ENCODE peak calls at places on chromosomes 13 and 19, in nine cellular contexts. F is left lung, J is fibroblast of lung, C is BJ, R is heart right ventricle, Z is hepatocyte, I is endodermal cell, V is mucosa of descending colon, H is mammary epithelial cell. Y is an unnamed sample. For H3K36me3, the result is how much of the 10 kb centered on the place peaks cover.

GRCh38 chr13:27183561-27184147 is 12.0 kb upstream of the USP12 start:
- DNase-seq in Z (no peak), R (no peak), I (no peak), J (peak), V (no peak), C (no peak), H (no peak), F (no peak), Y (no peak)

GRCh38 chr13:45368571-45368970 is 27.6 kb upstream of the TPT1 start:
- DNase-seq in V (no peak), Z (no peak), H (peak), C (no peak), I (no peak), R (no peak), J (no peak), F (no peak), Y (peak)

GRCh38 chr19:5113101-5113557 is 144.2 kb downstream of the KDM4B start:
- DNase-seq in Z (no peak), I (no peak), F (no peak), R (no peak), V (no peak), C (peak), H (no peak), J (peak), Y (no peak)

GRCh38 chr19:6608950-6609349 is 18.0 kb upstream of the CD70 start:
- DNase-seq in R (no peak), Z (no peak), I (no peak), V (no peak), H (no peak), J (no peak), F (no peak), C (no peak), Y (no peak)

GRCh38 chr19:53951436-53951835 is 11.3 kb upstream of the CACNG8 start:
- DNase-seq in J (no peak), I (no peak), F (no peak), C (no peak), Z (no peak), V (no peak), R (no peak), H (no peak), Y (no peak)

GRCh38 chr19:41299755-41300089 is 10.2 kb upstream of the CCDC97 start:
- DNase-seq in H (no peak), F (peak), I (no peak), Z (peak), R (peak), V (no peak), C (no peak), J (peak), Y (no peak)

GRCh38 chr13:99991013-99991805 is 9.6 kb downstream of the ZIC2 start:
- DNase-seq in R (no peak), C (no peak), Z (no peak), V (no peak), F (no peak), J (no peak), I (peak), H (no peak), Y (no peak)

GRCh38 chr13:98766120-98766519 is 13.6 kb upstream of the SLC15A1 start:
- DNase-seq in R (no peak), J (no peak), I (no peak), H (no peak), Z (no peak), V (no peak), F (no peak), C (no peak), Y (no peak)

GRCh38 chr13:60261432-60262351 is 98.0 kb upstream of the DIAPH3 start:
- DNase-seq in Z (no peak), C (no peak), F (no peak), J (no peak), V (no peak), I (peak), H (no peak), R (no peak), Y (no peak)

GRCh38 chr13:79480954-79481684 is at the start of gene NDFIP2:
- DNase-seq in C (no peak), Z (peak), F (peak), R (peak), I (peak), V (peak), H (peak), J (peak), Y (peak)

GRCh38 chr19:42313840-42314755 is 989 bp downstream of the TMEM145 start:
- DNase-seq in Z (no peak), V (no peak), F (no peak), R (no peak), J (no peak), H (no peak), C (no peak), I (no peak), Y (no peak)

GRCh38 chr19:42113641-42114348 is 18.5 kb downstream of the POU2F2 start:
- DNase-seq in C (peak), I (peak), Z (peak), H (peak), V (no peak), F (no peak), R (no peak), J (peak), Y (peak)

GRCh38 chr19:48321372-48321621 is 4.1 kb upstream of the EMP3 start:
- DNase-seq in C (no peak), R (peak), V (peak), I (peak), H (peak), Z (peak), J (peak), F (peak), Y (peak)

GRCh38 chr13:92390217-92390616 is 836.4 kb upstream of the GPC6 start:
- DNase-seq in J (peak), C (no peak), I (no peak), F (no peak), R (no peak), V (no peak), H (no peak), Z (peak), Y (peak)

GRCh38 chr19:42345191-42345812 is 19.9 kb downstream of the MEGF8 start:
- DNase-seq in I (no peak), H (no peak), Z (peak), R (no peak), V (no peak), C (no peak), J (peak), F (no peak), Y (no peak)

GRCh38 chr13:110913911-110914292 is 967 bp downstream of the ANKRD10 start:
- DNase-seq in Z (no peak), I (no peak), R (no peak), J (no peak), V (no peak), H (peak), C (no peak), F (no peak), Y (no peak)

GRCh38 chr13:110453767-110454166 is 107.8 kb downstream of the RAB20 start:
- DNase-seq in J (no peak), C (peak), V (no peak), Z (no peak), I (no peak), R (no peak), H (no peak), F (no peak), Y (no peak)

GRCh38 chr13:99656092-99656745 is 154.9 kb downstream of the TM9SF2 start:
- DNase-seq in H (peak), R (peak), F (peak), C (no peak), V (no peak), I (peak), J (peak), Z (peak), Y (no peak)

GRCh38 chr13:76812971-76813691 is 73.1 kb downstream of the KCTD12 start:
- DNase-seq in Z (no peak), V (no peak), H (no peak), C (no peak), J (peak), F (no peak), I (no peak), R (peak), Y (no peak)

GRCh38 chr13:41942462-41943094 is 18.3 kb downstream of the VWA8 start:
- DNase-seq in I (peak), J (peak), R (no peak), C (no peak), Z (peak), F (no peak), V (no peak), H (peak), Y (no peak)

GRCh38 chr19:21626924-21627697 is 121.7 kb downstream of the ZNF429 start:
- DNase-seq in Z (no peak), H (no peak), J (no peak), F (no peak), C (no peak), R (no peak), V (no peak), I (no peak), Y (no peak)

GRCh38 chr13:112183544-112184145 is 116.7 kb downstream of the SOX1 start:
- DNase-seq in Z (no peak), V (no peak), C (no peak), H (no peak), R (no peak), F (no peak), J (no peak), I (peak), Y (no peak)

GRCh38 chr13:57666554-57666953 is 35.0 kb downstream of the PCDH17 start:
- DNase-seq in I (no peak), C (no peak), V (no peak), Z (no peak), J (no peak), R (no peak), H (no peak), F (no peak), Y (no peak)

GRCh38 chr13:106230450-106230849 is 305.0 kb downstream of the EFNB2 start:
- DNase-seq in J (peak), F (no peak), I (no peak), H (peak), V (no peak), Z (no peak), C (no peak), R (no peak), Y (no peak)

GRCh38 chr19:51986309-51987291 is at the start of gene ZNF350:
- DNase-seq in V (peak), C (peak), I (peak), J (peak), F (peak), H (peak), R (peak), Z (peak), Y (peak)

GRCh38 chr13:79434578-79434977 is 28.5 kb upstream of the RBM26 start:
- DNase-seq in V (no peak), F (no peak), I (no peak), R (no peak), Z (no peak), J (peak), C (no peak), H (no peak), Y (no peak)

GRCh38 chr19:19540707-19541515 is 2.8 kb downstream of the CILP2 start:
- DNase-seq in R (no peak), V (peak), C (no peak), J (peak), Z (peak), F (no peak), H (peak), I (peak), Y (no peak)

GRCh38 chr13:44908266-44908665 is 81.0 kb downstream of the NUFIP1 start:
- DNase-seq in C (no peak), H (no peak), V (no peak), J (no peak), Z (no peak), F (no peak), R (no peak), I (no peak), Y (no peak)

GRCh38 chr13:36806102-36806501 is 12.9 kb upstream of the RFXAP start:
- DNase-seq in H (no peak), R (no peak), Z (no peak), J (no peak), F (no peak), C (no peak), I (no peak), V (no peak), Y (no peak)

GRCh38 chr13:36804588-36804987 is 14.4 kb upstream of the RFXAP start:
- DNase-seq in C (no peak), R (no peak), I (no peak), Z (no peak), V (no peak), J (no peak), H (no peak), F (no peak), Y (no peak)

GRCh38 chr13:36813226-36813625 is 5.8 kb upstream of the RFXAP start:
- DNase-seq in R (no peak), J (no peak), V (no peak), H (no peak), I (no peak), Z (no peak), C (no peak), F (no peak), Y (no peak)

DNA sequence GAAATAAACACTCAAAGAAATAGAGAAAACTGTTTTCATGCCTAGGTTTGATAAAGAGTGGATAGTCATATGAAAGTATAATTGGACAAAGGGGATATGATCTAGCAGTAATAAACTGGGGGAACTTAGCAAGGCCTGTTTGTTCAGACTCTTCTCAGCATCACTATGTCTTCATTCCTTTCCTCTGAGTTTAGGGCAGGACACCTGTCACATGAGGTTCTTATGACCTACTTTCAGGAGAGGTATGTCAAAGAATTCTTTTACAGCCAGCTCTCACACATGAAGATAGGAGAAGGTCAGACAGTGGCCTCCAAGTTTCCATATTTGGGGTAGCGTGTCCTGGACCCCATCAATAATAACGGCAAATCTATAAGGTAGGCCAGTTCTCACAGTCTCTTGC is 11.4 kb upstream of the RFXAP start:
- DNase-seq in H (no peak), J (no peak), C (no peak), V (no peak), I (no peak), Z (peak), F (no peak), R (no peak), Y (no peak)
- H3K36me3 ChIP-seq in H (under half), J (under half), C (under half), V (under half), I (under half), Z (under half), F (under half), R (under half), Y (under half)

DNA sequence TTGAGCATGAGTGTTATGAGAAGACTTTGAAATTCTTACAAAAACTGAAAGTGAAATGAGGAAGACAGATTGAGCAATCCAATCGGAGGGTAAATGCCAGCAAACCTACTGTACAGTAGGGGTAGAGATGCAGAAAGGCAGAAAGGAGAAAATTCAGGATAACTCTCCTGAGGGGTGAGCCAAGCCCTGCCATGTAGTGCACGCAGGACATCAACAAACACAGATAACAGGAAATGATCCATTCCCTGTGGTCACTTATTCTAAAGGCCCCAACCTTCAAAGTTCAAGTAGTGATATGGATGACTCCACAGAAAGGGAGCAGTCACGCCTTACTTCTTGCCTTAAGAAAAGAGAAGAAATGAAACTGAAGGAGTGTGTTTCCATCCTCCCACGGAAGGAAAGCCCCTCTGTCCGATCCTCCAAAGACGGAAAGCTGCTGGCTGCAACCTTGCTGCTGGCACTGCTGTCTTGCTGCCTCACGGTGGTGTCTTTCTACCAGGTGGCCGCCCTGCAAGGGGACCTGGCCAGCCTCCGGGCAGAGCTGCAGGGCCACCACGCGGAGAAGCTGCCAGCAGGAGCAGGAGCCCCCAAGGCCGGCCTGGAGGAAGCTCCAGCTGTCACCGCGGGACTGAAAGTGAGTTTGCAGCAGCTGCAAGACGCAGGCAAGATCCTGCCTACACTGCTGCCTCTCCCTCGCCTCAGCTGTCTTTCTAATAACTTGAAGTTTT is at the start of gene TNFSF13B:
- DNase-seq in I (peak), C (peak), F (peak), H (peak), V (peak), J (peak), Z (peak), R (peak), Y (no peak)
- TF ChIP-seq CTCF in I (peak), C (peak), F (no peak), H (no peak), V (no peak), J (no peak), Z (no peak), R (no peak), Y (no peak)

GRCh38 chr19:14979136-14979497 is 547 bp downstream of the SLC1A6 start:
- DNase-seq in J (no peak), V (no peak), R (no peak), F (no peak), H (no peak), Z (no peak), C (no peak), I (peak), Y (no peak)

GRCh38 chr19:14979498-14980255 is at the start of gene SLC1A6:
- DNase-seq in C (no peak), Z (peak), H (peak), I (peak), V (no peak), F (no peak), J (no peak), R (no peak), Y (no peak)

GRCh38 chr19:14974488-14974887 is 5.2 kb downstream of the SLC1A6 start:
- DNase-seq in C (no peak), Z (no peak), I (no peak), R (no peak), J (no peak), V (no peak), H (no peak), F (no peak), Y (no peak)

GRCh38 chr19:14977128-14977527 is 2.5 kb downstream of the SLC1A6 start:
- DNase-seq in I (no peak), C (no peak), H (no peak), F (no peak), R (no peak), Z (no peak), J (no peak), V (no peak), Y (no peak)

DNA sequence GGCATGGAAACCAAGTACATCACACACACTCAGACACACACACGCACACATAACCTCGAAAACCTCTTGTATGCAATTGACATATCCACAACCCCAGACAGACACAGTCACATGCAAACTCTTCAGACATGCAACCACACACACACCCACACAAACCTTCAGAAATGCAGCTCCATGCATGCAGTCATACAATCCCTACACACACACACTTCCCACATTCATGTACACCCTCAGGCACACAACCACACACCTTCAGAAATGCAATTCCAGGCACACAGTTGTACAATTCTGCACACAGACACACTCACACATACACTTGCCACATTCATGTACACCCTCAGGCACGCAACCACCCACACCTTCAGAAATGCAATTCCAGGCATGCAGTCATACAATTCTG is 1.3 kb downstream of the SLC1A6 start:
- DNase-seq in C (no peak), H (peak), I (no peak), V (no peak), F (no peak), Z (no peak), R (no peak), J (no peak), Y (no peak)
- H3K4me3 ChIP-seq in C (no peak), H (peak), I (no peak), V (no peak), F (no peak), Z (no peak), R (no peak), J (no peak), Y (no peak)

GRCh38 chr19:49912965-49913685 is 15.9 kb upstream of the ATF5 start:
- DNase-seq in H (no peak), Z (peak), F (no peak), J (no peak), V (no peak), I (peak), C (no peak), R (no peak), Y (no peak)

GRCh38 chr19:49918089-49918488 is 10.9 kb upstream of the ATF5 start:
- DNase-seq in H (no peak), R (no peak), I (no peak), Z (no peak), C (no peak), V (no peak), F (no peak), J (no peak), Y (no peak)

GRCh38 chr19:49916839-49917733 is 11.9 kb upstream of the ATF5 start:
- DNase-seq in R (no peak), F (no peak), Z (no peak), J (no peak), I (peak), H (no peak), C (no peak), V (no peak), Y (no peak)

GRCh38 chr19:49913720-49914119 is 15.3 kb upstream of the ATF5 start:
- DNase-seq in J (no peak), R (no peak), C (no peak), H (no peak), Z (no peak), I (no peak), V (no peak), F (no peak), Y (no peak)

DNA sequence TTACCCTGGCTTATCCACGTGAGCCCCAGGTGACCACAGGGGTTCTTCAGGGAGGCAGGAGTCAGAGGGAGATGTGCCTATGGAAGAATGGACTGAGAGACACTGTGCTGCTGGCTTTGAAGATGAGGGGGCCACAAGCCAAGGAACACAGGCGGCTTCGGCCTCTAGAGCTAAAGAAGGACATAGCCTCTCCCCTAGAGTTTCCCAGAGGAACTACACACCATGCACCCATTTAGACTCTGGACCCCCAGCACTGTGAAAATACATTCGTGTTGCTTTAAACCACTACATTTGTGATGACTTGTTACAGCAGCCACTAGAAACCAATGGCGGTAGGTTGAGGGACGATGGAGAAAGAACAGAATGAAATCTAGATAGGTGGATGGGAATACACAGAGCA is 13.7 kb upstream of the ATF5 start:
- DNase-seq in R (no peak), C (no peak), V (no peak), I (no peak), H (no peak), J (no peak), F (no peak), Z (no peak), Y (no peak)
- H3K36me3 ChIP-seq in R (under half), C (under half), V (under half), I (half or more), H (under half), J (under half), F (under half), Z (under half), Y (under half)